ENCODE peak calls at places on chromosome 11, in six cellular contexts. S is esophagus muscularis mucosa; C is naive thymus-derived CD4-positive, alpha-beta T cell; U is nephron progenitor cell; R is CD4-positive, CD25-positive, alpha-beta regulatory T cell; H is brain microvascular endothelial cell. W is an unnamed sample.

GRCh38 chr11:116925050-116925449 is 87.6 kb upstream of the APOA1 start:
- DNase-seq in S (no peak), C (no peak), U (no peak), R (no peak), H (no peak), W (no peak)

GRCh38 chr11:122310701-122311100 is 194.7 kb upstream of the BLID start:
- DNase-seq in S (no peak), C (no peak), U (no peak), R (no peak), H (no peak), W (no peak)

GRCh38 chr11:7348432-7349298 is 97.0 kb downstream of the SYT9 start:
- DNase-seq in S (no peak), C (no peak), U (peak), R (no peak), H (no peak), W (no peak)

GRCh38 chr11:119314748-119315138 is 2.2 kb downstream of the MCAM start:
- DNase-seq in S (no peak), C (no peak), U (no peak), R (no peak), H (no peak), W (no peak)

GRCh38 chr11:115699733-115700132 is 195.5 kb upstream of the CADM1 start:
- DNase-seq in S (no peak), C (no peak), U (no peak), R (no peak), H (no peak), W (no peak)

GRCh38 chr11:8335186-8335585 is 71.5 kb upstream of the LMO1 start:
- DNase-seq in S (no peak), C (no peak), U (no peak), R (no peak), H (no peak), W (no peak)

GRCh38 chr11:34179026-34179675 is 73.7 kb downstream of the NAT10 start:
- DNase-seq in S (no peak), C (no peak), U (no peak), R (no peak), H (no peak), W (no peak)

GRCh38 chr11:45872513-45873356 is 12.7 kb upstream of the MAPK8IP1 start:
- DNase-seq in S (no peak), C (no peak), U (peak), R (peak), H (peak), W (peak)